ENCODE peak calls at places on chromosomes 4 and X, in five cellular contexts. K, Y, X, P and M are unnamed samples.

GRCh38 chr4:32140636-32141035 is 1420.5 kb downstream of the PCDH7 start:
- DNase-seq in Y (no peak), X (peak), K (no peak), P (no peak), M (no peak)

GRCh38 chr4:140769209-140769608 is 13.0 kb upstream of the TBC1D9 start:
- DNase-seq in X (no peak), Y (no peak), K (no peak), P (no peak), M (no peak)

GRCh38 chr4:104210420-104210819 is 284.3 kb downstream of the CXXC4 start:
- DNase-seq in X (no peak), P (no peak), Y (no peak), K (no peak), M (no peak)

GRCh38 chrX:40154853-40155616 is 57.3 kb upstream of the BCOR start:
- DNase-seq in Y (no peak), P (peak), K (peak), X (peak), M (peak)

GRCh38 chrX:10467793-10468192 is 152.6 kb downstream of the MID1 start:
- DNase-seq in X (peak), Y (no peak), K (no peak), P (no peak), M (no peak)

GRCh38 chrX:119605398-119605738 is 856 bp downstream of the NKRF start:
- DNase-seq in P (no peak), X (peak), K (no peak), Y (no peak), M (peak)

GRCh38 chr4:84530871-84531270 is 31.8 kb upstream of the NKX6-1 start:
- DNase-seq in P (no peak), X (no peak), Y (no peak), K (no peak), M (no peak)

GRCh38 chrX:146278381-146278780 is 460.8 kb downstream of the SLITRK2 start:
- DNase-seq in X (peak), Y (no peak), P (peak), K (no peak), M (no peak)

GRCh38 chr4:183722738-183723560 is 63.9 kb downstream of the TRAPPC11 start:
- DNase-seq in P (peak), K (no peak), Y (peak), X (peak), M (no peak)

GRCh38 chrX:64977051-64977450 is 801 bp upstream of the ZC4H2 start:
- DNase-seq in Y (no peak), P (no peak), X (no peak), K (no peak), M (no peak)

GRCh38 chrX:75156537-75156945 is 458 bp upstream of the ABCB7 start:
- DNase-seq in Y (no peak), K (no peak), P (no peak), X (peak), M (no peak)

GRCh38 chr4:52370576-52370975 is 288.5 kb downstream of the USP46 start:
- DNase-seq in K (no peak), X (no peak), Y (no peak), P (no peak), M (no peak)

GRCh38 chrX:47278684-47279083 is 45.9 kb downstream of the USP11 start:
- DNase-seq in K (no peak), Y (no peak), X (no peak), P (no peak), M (no peak)

GRCh38 chr4:173821851-173822250 is 291.8 kb upstream of the HAND2 start:
- DNase-seq in K (no peak), X (no peak), P (no peak), Y (no peak), M (no peak)

GRCh38 chr4:2083116-2083825 is 24.1 kb downstream of the NAT8L start:
- DNase-seq in X (no peak), Y (no peak), K (no peak), P (no peak), M (no peak)

GRCh38 chrX:129622757-129623301 is 31.9 kb downstream of the APLN start:
- DNase-seq in Y (no peak), K (no peak), P (no peak), X (no peak), M (no peak)

GRCh38 chr4:3402409-3403103 is 39.2 kb upstream of the HGFAC start:
- DNase-seq in Y (no peak), K (no peak), P (no peak), X (no peak), M (no peak)

GRCh38 chr4:108891921-108892320 is 129.1 kb upstream of the ETNPPL start:
- DNase-seq in P (no peak), K (no peak), X (no peak), Y (no peak), M (no peak)

GRCh38 chr4:48112017-48112667 is 21.9 kb downstream of the TXK start:
- DNase-seq in X (no peak), Y (no peak), P (no peak), K (no peak), M (no peak)

GRCh38 chrX:14919421-14919820 is 46.2 kb downstream of the MOSPD2 start:
- DNase-seq in K (no peak), Y (no peak), P (no peak), X (no peak), M (no peak)

GRCh38 chrX:104284407-104285000 is 29.8 kb upstream of the ESX1 start:
- DNase-seq in X (no peak), Y (no peak), P (no peak), K (no peak), M (no peak)

GRCh38 chrX:85980286-85980685 is 67.1 kb downstream of the CHM start:
- DNase-seq in X (no peak), Y (no peak), P (no peak), K (no peak), M (no peak)

GRCh38 chr4:148951346-148951745 is 509.1 kb upstream of the NR3C2 start:
- DNase-seq in Y (no peak), K (no peak), P (no peak), X (no peak), M (no peak)

GRCh38 chr4:186557061-186557460 is 1.7 kb upstream of the MTNR1A start:
- DNase-seq in P (no peak), X (no peak), K (no peak), Y (no peak), M (no peak)